ENCODE peak calls at places on chromosomes 11 and 22, in four cellular contexts. I is NCI-H2029, S is GF-D8, C is activated gamma-delta T cell treated with Interleukin-2 at 50 U/mL for 16 hours. R is an unnamed sample.

GRCh38 chr11:16335236-16335962 is 20.9 kb downstream of the SOX6 start:
- DNase-seq in I (no peak), S (no peak), C (no peak), R (no peak)

GRCh38 chr11:126332221-126332711 is 23.2 kb upstream of the ST3GAL4 start:
- DNase-seq in I (no peak), S (no peak), C (peak; percentile 43), R (no peak)

GRCh38 chr22:36147196-36147788 is 13.3 kb downstream of the APOL3 start:
- DNase-seq in I (no peak), S (no peak), C (no peak), R (no peak)

GRCh38 chr22:26892401-26893033 is 235.1 kb downstream of the MIAT start:
- DNase-seq in I (peak; percentile 91), S (no peak), C (no peak), R (no peak)

GRCh38 chr11:34395916-34396555 is 38.2 kb upstream of the ABTB2 start:
- DNase-seq in I (no peak), S (no peak), C (no peak), R (no peak)

GRCh38 chr11:71502026-71502425 is 25.0 kb upstream of the KRTAP5-7 start:
- DNase-seq in I (no peak), S (no peak), C (no peak), R (no peak)

GRCh38 chr11:61201476-61201875 is 1.8 kb upstream of the PGA3 start:
- DNase-seq in I (no peak), S (no peak), C (no peak), R (no peak)

GRCh38 chr22:45226681-45227186 is 14.0 kb downstream of the KIAA0930 start:
- DNase-seq in I (peak; percentile 46), S (peak; percentile 89), C (no peak), R (peak; percentile 93)

GRCh38 chr11:23313001-23313400 is 452.7 kb upstream of the CCDC179 start:
- DNase-seq in I (no peak), S (no peak), C (no peak), R (no peak)

GRCh38 chr11:57359896-57360690 is 20.9 kb downstream of the PRG3 start:
- DNase-seq in I (no peak), S (no peak), C (no peak), R (no peak)

GRCh38 chr11:126857860-126858808 is 142.4 kb downstream of the KIRREL3 start:
- DNase-seq in I (peak; percentile 34), S (no peak), C (no peak), R (no peak)

GRCh38 chr11:68122936-68123539 is 1.9 kb upstream of the CHKA start:
- DNase-seq in I (no peak), S (no peak), C (no peak), R (no peak)

GRCh38 chr22:25060522-25061071 is 108.1 kb downstream of the KIAA1671 start:
- DNase-seq in I (no peak), S (no peak), C (no peak), R (no peak)

GRCh38 chr11:110133182-110133581 is 40.0 kb downstream of the ZC3H12C start:
- DNase-seq in I (no peak), S (no peak), C (no peak), R (no peak)

GRCh38 chr11:8258771-8259170 is 4.9 kb downstream of the LMO1 start:
- DNase-seq in I (no peak), S (no peak), C (no peak), R (peak; percentile 11)

GRCh38 chr11:45262900-45263299 is 23.2 kb downstream of the SYT13 start:
- DNase-seq in I (peak; percentile 63), S (no peak), C (no peak), R (no peak)

GRCh38 chr11:46350695-46351094 is 3.4 kb downstream of the DGKZ start:
- DNase-seq in I (no peak), S (no peak), C (no peak), R (no peak)

GRCh38 chr11:77244277-77245014 is 57.0 kb downstream of the GDPD4 start:
- DNase-seq in I (no peak), S (no peak), C (no peak), R (no peak)

GRCh38 chr11:115083129-115083823 is 404.9 kb downstream of the NXPE2 start:
- DNase-seq in I (peak; percentile 25), S (no peak), C (no peak), R (no peak)

GRCh38 chr11:94767292-94767690 is 865 bp upstream of the AMOTL1 start:
- DNase-seq in I (no peak), S (no peak), C (no peak), R (no peak)

GRCh38 chr11:5701184-5701583 is 11.6 kb downstream of the TRIM22 start:
- DNase-seq in I (no peak), S (no peak), C (no peak), R (no peak)

R was measured in AML-193.